ENCODE peak calls at places on chromosomes 13 and 19, in six cellular contexts. R, D, C, J, T and X are unnamed samples.

GRCh38 chr19:1924320-1924961 is 16.5 kb upstream of the CSNK1G2 start:
- DNase-seq in R (no peak), D (no peak), C (no peak), J (no peak), T (no peak), X (no peak)

GRCh38 chr19:57434386-57435061 is 601 bp upstream of the ZNF749 start:
- DNase-seq in R (no peak), D (no peak), C (no peak), J (no peak), T (no peak), X (no peak)

GRCh38 chr13:44873486-44873885 is 115.8 kb downstream of the NUFIP1 start:
- DNase-seq in R (no peak), D (no peak), C (no peak), J (no peak), T (no peak), X (no peak)

GRCh38 chr13:46211116-46211515 is 612 bp upstream of the LRRC63 start:
- DNase-seq in R (no peak), D (no peak), C (peak), J (no peak), T (no peak), X (no peak)

GRCh38 chr19:31257426-31258130 is 91.7 kb downstream of the TSHZ3 start:
- DNase-seq in R (no peak), D (no peak), C (no peak), J (no peak), T (no peak), X (no peak)

GRCh38 chr13:113203507-113204377 is 4.7 kb downstream of the PCID2 start:
- DNase-seq in R (no peak), D (no peak), C (peak), J (no peak), T (no peak), X (no peak)

GRCh38 chr13:66040506-66040905 is 1189.6 kb downstream of the PCDH9 start:
- DNase-seq in R (no peak), D (no peak), C (no peak), J (no peak), T (no peak), X (no peak)

GRCh38 chr13:40152145-40152544 is 496.7 kb downstream of the COG6 start:
- DNase-seq in R (no peak), D (no peak), C (no peak), J (no peak), T (no peak), X (peak)

GRCh38 chr19:44512326-44513298 is 12.3 kb upstream of the ZNF180 start:
- DNase-seq in R (no peak), D (no peak), C (peak), J (no peak), T (no peak), X (peak)

GRCh38 chr19:14214580-14214979 is 8.6 kb upstream of the ADGRL1 start:
- DNase-seq in R (no peak), D (no peak), C (no peak), J (no peak), T (no peak), X (no peak)

GRCh38 chr19:324716-325115 is 19.9 kb downstream of the MIER2 start:
- DNase-seq in R (no peak), D (no peak), C (no peak), J (no peak), T (no peak), X (no peak)

GRCh38 chr13:49997935-49998334 is 1.1 kb downstream of the TRIM13 start:
- DNase-seq in R (no peak), D (no peak), C (peak), J (no peak), T (no peak), X (no peak)

GRCh38 chr13:94711561-94712286 is 621 bp downstream of the SOX21 start:
- DNase-seq in R (no peak), D (no peak), C (no peak), J (no peak), T (no peak), X (no peak)

DNA sequence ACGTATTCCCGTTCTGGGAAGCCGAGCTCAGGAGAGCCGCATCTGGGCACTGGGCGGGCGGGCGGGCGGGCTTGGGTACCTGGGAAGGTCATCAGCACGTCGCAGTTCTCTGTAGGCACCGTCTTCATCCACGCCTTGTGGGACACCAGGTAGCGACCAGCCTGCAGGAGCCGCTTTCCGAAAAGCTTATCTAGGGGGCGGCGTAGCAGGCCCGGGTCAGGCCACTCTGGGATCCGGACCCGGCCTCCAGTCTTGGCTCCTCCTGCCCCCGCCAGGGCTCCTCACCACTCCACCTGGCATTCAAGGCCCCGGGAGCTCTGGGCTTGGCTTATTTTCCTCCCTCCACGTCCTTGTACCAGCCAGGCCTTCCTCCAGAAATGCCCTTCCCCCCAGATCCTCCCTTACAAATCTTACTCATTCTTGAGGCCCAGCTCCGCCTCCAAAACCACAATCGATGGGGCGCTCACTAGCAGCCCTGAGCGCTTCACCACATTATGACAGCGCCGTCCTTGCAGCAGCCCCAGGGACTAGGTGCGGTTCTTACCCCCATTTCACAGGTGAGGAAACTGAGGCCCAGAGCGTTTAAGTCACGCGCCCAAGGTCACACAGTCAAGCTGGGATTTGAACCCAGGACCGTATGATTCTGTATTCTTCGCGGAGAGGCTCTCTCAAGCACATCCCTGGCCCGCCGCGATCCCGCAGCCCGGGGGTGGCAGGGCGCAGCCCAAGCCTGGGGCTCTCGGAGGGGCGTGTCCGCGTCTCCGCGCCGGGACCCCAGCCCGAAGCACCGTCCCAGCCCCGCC is 843 bp downstream of the ANO8 start:
- DNase-seq in R (no peak), D (no peak), C (peak), J (no peak), T (no peak), X (peak)
- TF ChIP-seq POLR2A in R (no peak), D (no peak), C (no peak), J (no peak), T (no peak), X (no peak)

DNA sequence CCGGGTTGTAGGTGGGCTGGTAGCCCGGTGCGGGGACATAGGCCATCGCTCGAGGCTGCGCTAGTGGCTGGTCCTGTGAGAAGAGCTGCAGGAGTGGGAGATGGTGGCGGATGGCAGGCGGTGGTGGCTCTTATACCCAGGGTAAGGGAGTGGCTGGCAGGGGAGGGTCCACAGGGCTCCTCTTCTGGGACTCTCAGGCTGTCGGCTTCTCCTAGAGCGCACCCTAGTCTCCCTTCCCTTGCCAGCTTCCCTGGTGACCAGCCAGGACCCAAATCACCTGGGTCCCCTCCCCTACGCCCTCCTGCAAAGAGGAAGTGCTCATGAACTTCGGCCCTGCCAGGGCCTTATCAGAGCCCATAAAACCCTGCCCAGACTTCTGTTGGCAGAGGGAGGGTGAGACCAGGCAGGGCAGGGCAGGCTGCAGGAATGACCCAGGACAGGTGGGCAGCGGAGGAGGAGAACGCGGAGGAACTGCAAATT is at the start of gene LGALS4:
- DNase-seq in R (no peak), D (no peak), C (no peak), J (no peak), T (no peak), X (no peak)
- TF ChIP-seq POLR2A in R (no peak), D (no peak), C (no peak), J (no peak), T (no peak), X (no peak)

GRCh38 chr19:17282488-17283256 is 971 bp downstream of the ANKLE1 start:
- DNase-seq in R (peak), D (peak), C (peak), J (peak), T (peak), X (peak)
- TF ChIP-seq POLR2A in R (no peak), D (no peak), C (peak), J (no peak), T (no peak), X (peak)

DNA sequence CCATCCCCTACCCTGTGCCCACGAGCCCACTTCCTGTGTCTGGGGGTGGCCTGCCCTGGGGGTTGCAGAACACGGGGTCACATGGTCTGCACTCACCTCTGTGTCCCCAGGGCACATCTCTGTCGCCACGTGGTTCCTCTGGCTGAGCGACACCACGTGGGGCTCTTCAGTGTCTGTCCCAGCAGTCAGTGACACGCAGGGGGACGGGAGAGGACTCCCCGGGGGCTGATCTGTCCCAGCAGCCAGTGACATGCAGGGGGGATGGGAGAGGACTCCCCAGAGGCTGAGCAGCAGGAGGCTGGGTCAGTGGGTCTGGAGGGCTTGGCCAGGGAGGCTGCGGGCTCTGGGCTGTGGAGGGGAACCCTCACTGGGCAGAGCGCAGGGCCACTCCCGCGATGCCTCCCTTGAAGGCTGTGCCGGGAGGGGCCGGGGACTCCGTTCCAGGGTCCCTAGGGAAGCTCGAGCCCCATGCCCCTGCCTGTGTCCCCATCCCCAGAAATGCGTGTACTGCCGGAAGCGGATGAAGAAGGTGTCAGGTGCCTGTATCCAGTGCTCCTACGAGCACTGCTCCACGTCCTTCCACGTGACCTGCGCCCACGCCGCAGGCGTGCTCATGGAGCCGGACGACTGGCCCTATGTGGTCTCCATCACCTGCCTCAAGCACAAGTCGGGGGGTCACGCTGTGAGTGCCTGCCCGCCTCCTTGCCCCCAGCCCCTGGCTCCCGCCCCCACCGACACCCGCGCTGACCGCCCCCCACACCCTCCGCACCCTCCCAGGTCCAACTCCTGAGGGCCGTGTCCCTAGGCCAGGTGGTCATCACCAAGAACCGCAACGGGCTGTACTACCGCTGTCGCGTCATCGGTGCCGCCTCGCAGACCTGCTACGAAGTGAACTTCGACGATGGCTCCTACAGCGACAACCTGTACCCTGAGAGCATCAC is 174.8 kb downstream of the KDM4B start:
- DNase-seq in R (no peak), D (no peak), C (peak), J (no peak), T (peak), X (no peak)
- TF ChIP-seq POLR2A in R (no peak), D (no peak), C (no peak), J (no peak), T (no peak), X (no peak)

GRCh38 chr19:36849701-36850645 is 703 bp upstream of the ZNF345 start:
- DNase-seq in R (peak), D (peak), C (peak), J (peak), T (peak), X (peak)
- TF ChIP-seq POLR2A in R (peak), D (no peak), C (peak), J (peak), T (peak), X (peak)

GRCh38 chr19:19296953-19297689 is 23.2 kb downstream of the SUGP1 start:
- DNase-seq in R (no peak), D (no peak), C (no peak), J (no peak), T (no peak), X (no peak)
- TF ChIP-seq POLR2A in R (no peak), D (no peak), C (no peak), J (no peak), T (no peak), X (no peak)